ENCODE peak calls at places on chromosomes 16 and 17, in nine cellular contexts. H, Q, E, J, L, M, A, K and R are unnamed samples.

GRCh38 chr17:82348434-82348833 is 10.6 kb upstream of the TEX19 start:
- DNase-seq in H (no peak), K (no peak), J (no peak), A (no peak), Q (no peak), E (no peak), L (no peak), M (no peak), R (no peak)

GRCh38 chr17:5111402-5112204 is at the start of gene ZNF232:
- DNase-seq in L (peak), M (peak), A (peak), J (peak), E (peak), Q (peak), K (peak), H (peak), R (peak)

GRCh38 chr17:76145231-76146052 is 4.4 kb upstream of the FOXJ1 start:
- DNase-seq in L (no peak), E (no peak), K (peak), H (no peak), Q (peak), J (no peak), A (no peak), M (no peak), R (no peak)

GRCh38 chr17:48552453-48553189 is 7.7 kb upstream of the HOXB2 start:
- DNase-seq in K (no peak), M (no peak), Q (no peak), A (no peak), E (no peak), J (no peak), L (no peak), H (no peak), R (no peak)

GRCh38 chr16:68332411-68333121 is 21.7 kb downstream of the PRMT7 start:
- DNase-seq in Q (no peak), M (no peak), H (peak), J (no peak), A (peak), K (peak), E (no peak), L (no peak), R (peak)

GRCh38 chr16:66204761-66205160 is 161.7 kb upstream of the CDH5 start:
- DNase-seq in J (no peak), H (peak), Q (no peak), L (no peak), K (no peak), M (no peak), E (no peak), A (no peak), R (no peak)

GRCh38 chr16:68215302-68215701 is 20.6 kb downstream of the ESRP2 start:
- DNase-seq in J (no peak), K (no peak), H (no peak), L (no peak), Q (no peak), M (no peak), A (no peak), E (no peak), R (no peak)

GRCh38 chr17:43217614-43218087 is 6.0 kb downstream of the TMEM106A start:
- DNase-seq in M (peak), H (no peak), E (no peak), Q (no peak), L (no peak), A (no peak), K (no peak), J (no peak), R (no peak)

GRCh38 chr16:83887564-83887963 is 11.4 kb upstream of the MLYCD start:
- DNase-seq in E (no peak), Q (no peak), K (no peak), L (no peak), A (no peak), H (no peak), J (no peak), M (no peak), R (peak)

GRCh38 chr17:7912927-7913524 is 3.1 kb downstream of the RNF227 start:
- DNase-seq in H (peak), Q (peak), J (peak), M (no peak), A (no peak), L (peak), K (peak), E (peak), R (peak)

GRCh38 chr17:69913241-69914015 is 161.6 kb upstream of the KCNJ16 start:
- DNase-seq in Q (no peak), K (no peak), A (no peak), J (no peak), M (no peak), E (no peak), H (no peak), L (no peak), R (no peak)

GRCh38 chr17:31696703-31697325 is 162.2 kb downstream of the COPRS start:
- DNase-seq in M (no peak), A (no peak), E (no peak), Q (no peak), J (no peak), K (no peak), H (no peak), L (no peak), R (no peak)

GRCh38 chr17:77735051-77735340 is 223.5 kb upstream of the TNRC6C start:
- DNase-seq in J (no peak), A (no peak), E (no peak), L (no peak), M (peak), K (no peak), H (no peak), Q (no peak), R (no peak)

GRCh38 chr17:17849863-17850373 is 13.1 kb upstream of the SREBF1 start:
- DNase-seq in L (no peak), K (peak), E (no peak), Q (no peak), A (peak), J (no peak), M (no peak), H (peak), R (peak)

GRCh38 chr17:80960037-80960796 is 31.4 kb upstream of the CHMP6 start:
- DNase-seq in A (no peak), Q (no peak), E (no peak), J (no peak), L (no peak), H (no peak), K (no peak), M (no peak), R (no peak)

GRCh38 chr17:52148288-52148968 is 10.1 kb downstream of the CA10 start:
- DNase-seq in Q (peak), L (no peak), E (no peak), H (no peak), M (no peak), J (no peak), K (no peak), A (no peak), R (no peak)

GRCh38 chr16:87451563-87452210 is 41.1 kb downstream of the ZCCHC14 start:
- DNase-seq in Q (no peak), J (no peak), K (no peak), A (no peak), L (no peak), H (no peak), M (no peak), E (no peak), R (no peak)

GRCh38 chr16:87454391-87454790 is 38.4 kb downstream of the ZCCHC14 start:
- DNase-seq in Q (no peak), M (no peak), J (no peak), A (no peak), H (no peak), K (no peak), L (no peak), E (no peak), R (no peak)

GRCh38 chr16:87448866-87449265 is 44.0 kb downstream of the ZCCHC14 start:
- DNase-seq in H (no peak), J (no peak), L (no peak), A (no peak), M (no peak), E (no peak), Q (no peak), K (no peak), R (no peak)

GRCh38 chr16:87457051-87457611 is 35.7 kb downstream of the ZCCHC14 start:
- DNase-seq in M (no peak), K (no peak), Q (peak), L (no peak), H (peak), J (no peak), A (no peak), E (no peak), R (no peak)

DNA sequence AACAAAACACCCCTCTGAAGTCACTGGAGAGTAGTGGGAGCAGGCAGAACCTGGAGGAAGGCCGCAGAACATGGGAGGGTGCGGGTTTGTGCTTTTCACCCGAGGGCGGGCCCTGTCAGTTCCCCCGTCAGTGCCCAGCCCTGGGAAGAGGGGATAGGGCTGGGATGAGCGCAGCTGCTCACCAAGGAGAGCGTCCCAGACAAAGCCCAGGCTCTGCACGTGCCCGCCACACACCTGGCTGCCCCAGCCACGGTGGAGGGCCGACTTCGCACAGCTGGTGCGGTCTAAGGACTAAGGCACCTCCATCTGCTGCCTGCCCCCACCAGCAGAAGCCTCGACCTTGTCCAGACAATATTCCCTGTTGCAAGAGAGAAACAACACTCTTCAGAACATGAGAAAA is 39.5 kb downstream of the ZCCHC14 start:
- DNase-seq in L (no peak), A (no peak), Q (no peak), E (no peak), J (no peak), M (no peak), H (no peak), K (no peak), R (no peak)
- TF ChIP-seq CTCF in L (no peak), A (no peak), Q (no peak), E (no peak), J (no peak), M (no peak), H (no peak), K (no peak), R (no peak)

GRCh38 chr16:72990003-72990521 is 57.9 kb downstream of the ZFHX3 start:
- DNase-seq in L (no peak), A (peak), K (no peak), H (peak), J (peak), E (peak), Q (peak), M (peak), R (peak)

GRCh38 chr16:72991645-72992044 is 56.3 kb downstream of the ZFHX3 start:
- DNase-seq in M (peak), Q (no peak), J (no peak), L (no peak), H (no peak), K (no peak), E (no peak), A (no peak), R (no peak)

GRCh38 chr16:72991211-72991610 is 56.7 kb downstream of the ZFHX3 start:
- DNase-seq in J (no peak), M (peak), H (no peak), K (no peak), Q (no peak), L (no peak), A (no peak), E (no peak), R (no peak)

GRCh38 chr16:72989203-72989991 is 58.5 kb downstream of the ZFHX3 start:
- DNase-seq in E (no peak), K (no peak), Q (peak), H (peak), M (peak), J (peak), A (peak), L (no peak), R (peak)

GRCh38 chr16:72990571-72990970 is 57.4 kb downstream of the ZFHX3 start:
- DNase-seq in E (no peak), A (no peak), Q (no peak), K (no peak), H (no peak), J (no peak), M (peak), L (no peak), R (no peak)
- H3K4me3 ChIP-seq in E (no peak), A (no peak), Q (peak), K (no peak), H (no peak), J (no peak), M (no peak), L (no peak), R (peak)

GRCh38 chr17:62109924-62110323 is 44.8 kb upstream of the MED13 start:
- DNase-seq in A (no peak), H (no peak), L (no peak), E (no peak), J (no peak), M (no peak), K (no peak), Q (peak), R (no peak)

GRCh38 chr17:62105861-62106260 is 40.8 kb upstream of the MED13 start:
- DNase-seq in H (no peak), Q (no peak), A (no peak), J (peak), K (no peak), M (no peak), L (no peak), E (no peak), R (no peak)

GRCh38 chr17:62111562-62112180 is 46.6 kb upstream of the MED13 start:
- DNase-seq in J (no peak), Q (no peak), E (no peak), L (no peak), M (no peak), K (no peak), A (no peak), H (no peak), R (no peak)

GRCh38 chr17:62110923-62111484 is 45.9 kb upstream of the MED13 start:
- DNase-seq in H (no peak), E (no peak), M (no peak), L (no peak), K (no peak), Q (peak), J (no peak), A (no peak), R (peak)

GRCh38 chr17:62109378-62109902 is 44.4 kb upstream of the MED13 start:
- DNase-seq in K (peak), H (peak), Q (peak), J (peak), E (peak), A (no peak), L (peak), M (peak), R (peak)
- TF ChIP-seq CTCF in K (peak), H (peak), Q (peak), J (peak), E (peak), A (no peak), L (peak), M (no peak), R (peak)

DNA sequence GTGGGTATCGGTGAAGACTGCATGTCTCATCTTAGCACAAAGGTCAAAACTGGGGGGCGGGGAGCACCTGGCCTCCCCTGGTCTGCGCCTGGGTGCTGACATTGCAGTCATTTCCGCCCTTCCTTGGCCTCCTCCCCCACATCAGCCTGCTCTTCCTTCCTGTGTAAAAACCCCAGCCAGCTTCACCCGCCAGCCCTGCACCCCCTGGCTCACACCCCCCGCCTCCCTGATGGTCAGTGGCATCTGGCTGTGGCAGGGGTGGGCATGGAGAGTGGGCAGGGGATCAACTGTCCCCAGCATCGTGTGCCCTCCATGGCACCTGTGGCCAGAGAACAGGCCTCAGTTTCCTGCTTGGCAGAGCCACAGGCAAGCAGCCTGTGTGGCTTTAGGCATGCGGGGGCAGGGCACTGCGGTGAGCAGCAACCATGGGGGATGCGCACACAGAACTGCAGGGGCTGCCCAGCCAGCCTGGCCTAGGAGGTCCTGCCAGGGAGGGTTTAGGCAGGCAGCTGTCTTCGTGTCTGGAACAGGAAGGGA is 26.5 kb upstream of the LASP1NB start:
- DNase-seq in A (no peak), K (peak), L (no peak), E (no peak), Q (no peak), M (no peak), J (no peak), H (peak), R (no peak)
- H3K4me3 ChIP-seq in A (no peak), K (peak), L (no peak), E (no peak), Q (no peak), M (no peak), J (no peak), H (no peak), R (no peak)

GRCh38 chr17:27802033-27802432 is 1.7 kb upstream of the NOS2 start:
- DNase-seq in M (no peak), H (no peak), J (no peak), L (no peak), E (no peak), A (no peak), K (no peak), Q (no peak), R (no peak)

GRCh38 chr17:27804113-27804512 is 3.8 kb upstream of the NOS2 start:
- DNase-seq in H (no peak), Q (no peak), L (no peak), A (no peak), M (no peak), E (no peak), J (no peak), K (no peak), R (no peak)

GRCh38 chr17:27800522-27800921 is at the start of gene NOS2:
- DNase-seq in A (no peak), Q (no peak), L (no peak), E (no peak), H (no peak), J (no peak), M (no peak), K (no peak), R (no peak)

GRCh38 chr17:27805520-27806146 is 5.3 kb upstream of the NOS2 start:
- DNase-seq in E (peak), A (peak), H (peak), M (peak), K (peak), Q (peak), L (peak), J (peak), R (peak)

GRCh38 chr17:27802962-27803680 is 2.8 kb upstream of the NOS2 start:
- DNase-seq in J (no peak), E (no peak), Q (no peak), K (no peak), A (no peak), H (no peak), M (no peak), L (no peak), R (no peak)
- TF ChIP-seq CTCF in J (no peak), E (no peak), Q (no peak), K (no peak), A (no peak), H (no peak), M (no peak), L (no peak), R (no peak)

GRCh38 chr17:65022137-65022536 is 34.4 kb downstream of the GNA13 start:
- DNase-seq in J (no peak), E (no peak), Q (no peak), M (no peak), A (no peak), L (no peak), K (no peak), H (no peak), R (no peak)
- H3K4me3 ChIP-seq in J (no peak), E (no peak), Q (no peak), M (no peak), A (no peak), L (no peak), K (no peak), H (no peak), R (no peak)

GRCh38 chr17:40442392-40443195 is 656 bp upstream of the IGFBP4 start:
- DNase-seq in K (no peak), L (no peak), A (peak), Q (no peak), E (peak), M (no peak), J (no peak), H (peak), R (peak)
- TF ChIP-seq CTCF in K (no peak), L (no peak), A (peak), Q (peak), E (no peak), M (no peak), J (no peak), H (no peak), R (no peak)